ENCODE peak calls at places on chromosomes 12 and 14, in ten cellular contexts. Q is prostate gland, U is esophagus squamous epithelium, G is body of pancreas, A is ovary, F is right lobe of liver, C is Peyer's patch, H is sigmoid colon, T is vagina, Z is transverse colon. N is an unnamed sample.

GRCh38 chr12:1662761-1663439 is 28.0 kb upstream of the ADIPOR2 start:
- DNase-seq in C (peak; percentile 88), Q (peak; percentile 38), F (peak; percentile 86), G (peak; percentile 87), Z (peak; percentile 86), A (peak; percentile 54), U (no peak), T (no peak), H (peak; percentile 78), N (no peak)

GRCh38 chr14:87196436-87196835 is 796.5 kb downstream of the GALC start:
- DNase-seq in Z (no peak), U (no peak), T (no peak), C (no peak), Q (no peak), G (no peak), F (no peak), A (no peak), H (no peak), N (no peak)

GRCh38 chr14:103552811-103553210 is 9.6 kb downstream of the BAG5 start:
- DNase-seq in U (no peak), F (no peak), Q (no peak), H (no peak), A (peak; percentile 15), Z (peak; percentile 6), C (no peak), T (no peak), G (no peak), N (no peak)

GRCh38 chr12:61536117-61536516 is 724.1 kb upstream of the USP15 start:
- DNase-seq in F (no peak), T (no peak), Q (no peak), U (no peak), Z (no peak), G (no peak), H (no peak), C (no peak), A (no peak), N (no peak)

GRCh38 chr12:42291680-42292079 is 34.2 kb downstream of the ZCRB1 start:
- DNase-seq in H (no peak), T (no peak), Q (no peak), G (no peak), F (no peak), C (no peak), A (no peak), U (no peak), Z (no peak), N (no peak)

GRCh38 chr14:58705066-58705465 is 67.3 kb downstream of the DACT1 start:
- DNase-seq in Z (no peak), G (peak; percentile 11), U (no peak), T (no peak), A (no peak), Q (no peak), H (no peak), C (no peak), F (no peak), N (no peak)

GRCh38 chr12:90287585-90287984 is 578.9 kb upstream of the ATP2B1 start:
- DNase-seq in H (no peak), C (no peak), T (no peak), Z (no peak), F (no peak), A (no peak), G (no peak), U (no peak), Q (no peak), N (no peak)

GRCh38 chr14:94598816-94599655 is 13.2 kb upstream of the SERPINA3 start:
- DNase-seq in H (peak; percentile 93), Q (peak; percentile 92), C (peak; percentile 79), T (peak; percentile 96), Z (peak; percentile 76), F (peak; percentile 90), U (no peak), G (peak; percentile 94), A (peak; percentile 85), N (peak; percentile 97)

GRCh38 chr12:96419576-96420254 is 19.5 kb upstream of the CDK17 start:
- DNase-seq in F (no peak), G (no peak), T (no peak), H (no peak), Z (peak; percentile 21), A (no peak), C (no peak), Q (no peak), U (no peak), N (no peak)

GRCh38 chr14:32896979-32897723 is 41.5 kb upstream of the NPAS3 start:
- DNase-seq in G (no peak), C (no peak), U (no peak), T (no peak), H (no peak), F (no peak), Z (no peak), A (no peak), Q (no peak), N (peak; percentile 7)

GRCh38 chr12:29907486-29907885 is 123.7 kb upstream of the TMTC1 start:
- DNase-seq in F (no peak), H (no peak), A (no peak), U (no peak), T (no peak), Z (no peak), C (no peak), Q (no peak), G (no peak), N (no peak)

GRCh38 chr14:53391156-53391555 is 238.0 kb upstream of the DDHD1 start:
- DNase-seq in T (no peak), H (no peak), G (no peak), F (no peak), Z (no peak), C (no peak), A (no peak), Q (no peak), U (no peak), N (peak; percentile 72)

DNA sequence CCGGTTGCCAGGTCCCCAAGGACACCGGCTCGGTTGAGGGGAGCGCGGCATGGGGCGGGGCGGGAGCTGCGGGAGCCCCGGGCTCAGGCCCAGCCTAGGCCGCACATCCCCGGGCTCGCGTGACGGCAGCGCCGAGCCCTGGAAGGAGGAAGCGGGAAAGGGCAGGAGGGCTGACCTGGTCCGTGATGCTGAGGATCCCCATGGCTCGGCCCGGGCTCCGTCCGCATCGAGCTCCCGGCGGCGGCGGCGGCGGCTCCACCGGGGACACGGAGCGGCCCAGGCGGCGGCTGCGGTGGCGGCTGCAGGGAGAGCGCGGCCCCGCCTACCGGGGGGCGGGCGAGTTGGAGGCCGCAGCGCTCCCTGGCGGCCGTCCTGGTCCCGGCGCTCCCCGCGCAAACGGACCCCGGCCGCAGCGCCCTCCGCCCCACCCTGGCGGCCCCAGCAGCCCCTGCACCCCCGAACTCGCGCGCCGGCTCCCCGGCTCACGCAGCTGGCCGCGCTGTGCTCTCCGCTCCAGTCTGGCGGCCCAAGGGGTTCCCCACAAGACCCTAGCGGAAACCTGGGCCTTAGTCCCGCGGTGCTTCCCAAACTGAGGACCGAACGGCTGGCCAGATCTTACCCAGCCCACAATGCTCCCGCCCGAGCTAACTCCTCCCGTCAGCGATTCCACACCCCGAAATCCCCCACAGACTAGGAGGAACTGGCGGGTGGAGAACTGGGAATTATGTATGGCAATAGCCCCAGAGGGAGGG is at the start of gene ANKRD52:
- DNase-seq in U (no peak), T (no peak), H (peak; percentile 87), Z (peak; percentile 81), Q (peak; percentile 62), F (peak; percentile 81), G (peak; percentile 83), A (peak; percentile 75), C (peak; percentile 89), N (peak; percentile 71)
- TF ChIP-seq POLR2A in U (peak; percentile 38), T (no peak), H (no peak), Z (no peak), Q (no peak), F (peak; percentile 40), G (peak; percentile 45), A (peak; percentile 2), C (peak; percentile 6), N (no peak)

DNA sequence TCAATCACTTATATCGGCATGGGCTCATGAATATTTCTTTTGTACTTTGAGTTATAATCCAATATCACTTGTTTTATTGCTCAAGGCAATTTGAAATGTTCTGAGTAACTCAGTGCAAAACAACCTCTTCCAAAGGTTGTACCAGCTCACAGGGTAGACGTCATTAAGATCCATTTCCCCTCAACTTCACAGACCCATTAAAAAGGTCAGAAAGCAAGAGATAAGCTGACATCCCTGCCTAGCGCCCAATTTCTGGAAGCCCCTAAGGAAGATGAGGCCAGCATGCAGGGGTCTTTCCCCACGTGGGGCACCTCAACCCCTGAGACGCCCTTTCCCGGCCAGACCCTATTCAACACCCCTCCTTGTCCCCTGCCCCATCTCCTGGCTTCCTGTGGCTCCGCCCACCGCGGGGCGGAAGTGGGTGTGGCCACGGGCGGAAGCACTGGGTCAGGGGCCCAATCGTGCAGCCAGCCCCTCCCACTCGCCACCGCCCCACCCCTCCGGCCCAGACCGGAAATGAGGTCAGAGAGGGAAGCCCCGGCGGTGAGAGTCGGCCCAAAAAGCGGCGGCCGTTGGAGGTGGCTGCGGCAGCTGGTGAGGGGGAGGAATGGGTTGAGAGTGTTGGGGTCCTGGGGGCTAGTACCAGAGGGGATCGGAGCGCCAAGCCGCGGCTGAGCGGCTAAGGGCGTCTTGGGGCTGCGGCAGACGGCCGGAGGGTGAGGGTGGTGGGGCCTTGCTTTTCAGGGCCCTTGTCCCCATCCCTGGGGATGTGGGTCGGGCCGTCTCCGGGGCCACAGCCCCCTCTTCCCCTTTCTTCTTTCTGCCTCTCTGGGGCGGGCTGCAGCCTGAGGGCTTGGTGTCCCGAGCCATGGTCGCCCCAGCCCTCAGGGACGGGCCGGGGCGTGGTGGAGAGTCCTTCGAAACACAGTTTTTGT is at the start of gene GPATCH2L:
- DNase-seq in Q (peak; percentile 87), A (peak; percentile 96), C (peak; percentile 98), H (peak; percentile 97), U (peak; percentile 72), F (peak; percentile 95), Z (peak; percentile 96), G (peak; percentile 96), T (peak; percentile 93), N (peak; percentile 86)
- TF ChIP-seq POLR2A in Q (peak; percentile 66), A (peak; percentile 62), C (peak; percentile 84), H (peak; percentile 89), U (peak; percentile 84), F (peak; percentile 71), Z (peak; percentile 89), G (peak; percentile 91), T (no peak), N (peak; percentile 96)

GRCh38 chr14:62431496-62431895 is 613.8 kb downstream of the KCNH5 start:
- DNase-seq in A (no peak), Q (no peak), G (no peak), T (no peak), H (no peak), F (no peak), U (no peak), Z (no peak), C (no peak), N (no peak)
- TF ChIP-seq POLR2A in A (no peak), Q (no peak), G (no peak), T (no peak), H (no peak), F (no peak), U (no peak), Z (no peak), C (no peak), N (no peak)

DNA sequence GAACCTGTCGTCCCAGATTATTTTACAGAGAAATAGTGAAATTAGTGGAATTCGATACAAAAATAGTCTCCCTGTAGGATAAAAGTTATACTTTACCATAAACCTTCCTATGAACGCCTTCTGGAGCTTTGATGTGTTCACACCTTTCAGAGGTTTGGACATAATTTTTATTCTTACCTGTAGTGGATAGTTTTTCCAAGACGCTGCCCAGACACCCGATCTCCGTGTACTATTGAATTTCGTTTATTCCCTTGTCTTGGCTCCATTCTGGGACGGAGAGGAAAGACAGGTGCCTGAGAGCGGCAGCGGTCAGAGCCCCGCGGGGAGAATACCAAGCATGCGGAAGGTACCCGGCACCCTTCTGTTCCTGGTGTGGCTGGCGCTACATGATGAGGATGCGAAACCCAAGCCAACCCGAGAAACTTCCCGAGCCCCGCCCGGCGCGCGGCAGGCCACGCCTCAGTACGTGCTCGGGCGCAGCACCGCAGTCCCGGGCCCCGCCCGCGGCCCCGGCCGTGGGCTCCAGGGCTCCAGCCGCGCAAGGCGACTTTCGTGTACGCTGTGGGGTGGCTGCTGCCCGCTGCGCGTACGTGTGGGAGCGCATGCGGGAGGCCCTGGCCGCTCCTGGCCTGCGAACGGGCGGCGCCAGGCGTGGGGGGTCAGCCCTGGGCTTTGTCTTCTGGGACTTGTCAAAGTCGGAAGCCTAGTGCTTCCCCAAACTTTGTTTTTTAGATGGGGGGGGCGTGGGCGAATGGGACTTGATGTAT is 11.3 kb upstream of the SNAPC1 start:
- DNase-seq in F (peak; percentile 78), Z (peak; percentile 91), C (peak; percentile 92), U (peak; percentile 35), A (peak; percentile 79), T (no peak), H (peak; percentile 92), Q (peak; percentile 91), G (peak; percentile 89), N (peak; percentile 59)
- TF ChIP-seq POLR2A in F (peak; percentile 71), Z (peak; percentile 76), C (peak; percentile 52), U (peak; percentile 78), A (no peak), T (peak; percentile 63), H (peak; percentile 39), Q (peak; percentile 81), G (peak; percentile 70), N (no peak)

N was measured in IMR-90.